ENCODE peak calls at places on chromosomes 5 and 9, in six cellular contexts. One of them, this sample, is unnamed.

GRCh38 chr9:131478911-131479310 is 23.8 kb upstream of the POMT1 start:
- DNase-seq in CD8-positive, alpha-beta T cell: no peak
- DNase-seq in GM23248: no peak
- DNase-seq in cardiac fibroblast: no peak
- DNase-seq in mesenteric fat pad: no peak
- DNase-seq in LoVo: no peak
- DNase-seq in this sample: no peak

GRCh38 chr9:77402286-77402685 is 225.0 kb downstream of the VPS13A start:
- DNase-seq in cardiac fibroblast: peak; percentile 57
- DNase-seq in CD8-positive, alpha-beta T cell: no peak
- DNase-seq in LoVo: no peak
- DNase-seq in GM23248: peak; percentile 37
- DNase-seq in mesenteric fat pad: no peak
- DNase-seq in this sample: no peak

GRCh38 chr5:139391570-139392323 is 2.0 kb upstream of the MZB1 start:
- DNase-seq in GM23248: peak; percentile 60
- DNase-seq in cardiac fibroblast: peak; percentile 16
- DNase-seq in LoVo: peak; percentile 68
- DNase-seq in CD8-positive, alpha-beta T cell: no peak
- DNase-seq in mesenteric fat pad: no peak
- DNase-seq in this sample: no peak

GRCh38 chr5:93092349-93093105 is 488.5 kb downstream of the NR2F1-AS1 start:
- DNase-seq in mesenteric fat pad: no peak
- DNase-seq in LoVo: no peak
- DNase-seq in cardiac fibroblast: peak; percentile 73
- DNase-seq in GM23248: peak; percentile 47
- DNase-seq in CD8-positive, alpha-beta T cell: no peak
- DNase-seq in this sample: no peak

GRCh38 chr5:168874713-168875380 is 295.7 kb upstream of the PANK3 start:
- DNase-seq in GM23248: peak; percentile 23
- DNase-seq in mesenteric fat pad: no peak
- DNase-seq in cardiac fibroblast: peak; percentile 23
- DNase-seq in LoVo: peak; percentile 6
- DNase-seq in CD8-positive, alpha-beta T cell: no peak
- DNase-seq in this sample: no peak

GRCh38 chr9:24189986-24190385 is 355.7 kb downstream of the IZUMO3 start:
- DNase-seq in mesenteric fat pad: no peak
- DNase-seq in LoVo: no peak
- DNase-seq in GM23248: no peak
- DNase-seq in CD8-positive, alpha-beta T cell: no peak
- DNase-seq in cardiac fibroblast: no peak
- DNase-seq in this sample: no peak

GRCh38 chr5:90220554-90220953 is 189.0 kb downstream of the CETN3 start:
- DNase-seq in GM23248: no peak
- DNase-seq in LoVo: no peak
- DNase-seq in CD8-positive, alpha-beta T cell: no peak
- DNase-seq in mesenteric fat pad: no peak
- DNase-seq in cardiac fibroblast: no peak
- DNase-seq in this sample: no peak

GRCh38 chr9:134374301-134375010 is 48.2 kb downstream of the RXRA start:
- DNase-seq in mesenteric fat pad: no peak
- DNase-seq in GM23248: no peak
- DNase-seq in CD8-positive, alpha-beta T cell: no peak
- DNase-seq in cardiac fibroblast: no peak
- DNase-seq in LoVo: no peak
- DNase-seq in this sample: no peak

GRCh38 chr5:168706655-168707069 is 127.5 kb upstream of the PANK3 start:
- DNase-seq in LoVo: no peak
- DNase-seq in CD8-positive, alpha-beta T cell: no peak
- DNase-seq in GM23248: peak; percentile 53
- DNase-seq in cardiac fibroblast: peak; percentile 64
- DNase-seq in mesenteric fat pad: no peak
- DNase-seq in this sample: no peak

GRCh38 chr5:36744041-36744677 is 132.4 kb upstream of the NIPBL start:
- DNase-seq in cardiac fibroblast: peak; percentile 5
- DNase-seq in CD8-positive, alpha-beta T cell: no peak
- DNase-seq in mesenteric fat pad: no peak
- DNase-seq in LoVo: peak; percentile 91
- DNase-seq in GM23248: peak; percentile 15
- DNase-seq in this sample: no peak

GRCh38 chr5:172118891-172119290 is 69.1 kb downstream of the STK10 start:
- DNase-seq in GM23248: no peak
- DNase-seq in mesenteric fat pad: no peak
- DNase-seq in cardiac fibroblast: no peak
- DNase-seq in LoVo: no peak
- DNase-seq in CD8-positive, alpha-beta T cell: no peak
- DNase-seq in this sample: no peak

GRCh38 chr9:15374310-15374709 is 48.4 kb upstream of the SNAPC3 start:
- DNase-seq in GM23248: no peak
- DNase-seq in mesenteric fat pad: no peak
- DNase-seq in LoVo: no peak
- DNase-seq in CD8-positive, alpha-beta T cell: no peak
- DNase-seq in cardiac fibroblast: no peak
- DNase-seq in this sample: no peak

GRCh38 chr5:174337276-174338203 is 292.0 kb downstream of the NSG2 start:
- DNase-seq in cardiac fibroblast: no peak
- DNase-seq in CD8-positive, alpha-beta T cell: no peak
- DNase-seq in LoVo: no peak
- DNase-seq in GM23248: no peak
- DNase-seq in mesenteric fat pad: no peak
- DNase-seq in this sample: no peak

GRCh38 chr9:121529237-121529987 is 29.8 kb upstream of the GGTA1 start:
- DNase-seq in GM23248: peak; percentile 100
- DNase-seq in cardiac fibroblast: peak; percentile 99
- DNase-seq in LoVo: no peak
- DNase-seq in mesenteric fat pad: peak; percentile 96
- DNase-seq in CD8-positive, alpha-beta T cell: no peak
- DNase-seq in this sample: no peak